ENCODE peak calls at places on chromosomes 13 and 19, in nine cellular contexts. Z is cardiac muscle cell, J is psoas muscle, L is EL, P is SW 1271, A is hypothalamus, H is glomerular endothelial cell, D is retinal pigment epithelial cell, F is NCI-H1092 treated with DMSO at 0.1 percent for 48 hours. G is an unnamed sample.

GRCh38 chr19:33428627-33429013 is 55.1 kb downstream of the CEBPG start:
- DNase-seq in Z (no peak), A (no peak), P (no peak), D (no peak), J (peak), F (no peak), L (no peak), H (no peak), G (no peak)

GRCh38 chr19:35363001-35363590 is 4.8 kb downstream of the FFAR3 start:
- DNase-seq in H (no peak), J (no peak), P (no peak), L (no peak), A (no peak), Z (no peak), D (no peak), F (no peak), G (no peak)

GRCh38 chr13:112174476-112175110 is 107.6 kb downstream of the SOX1 start:
- DNase-seq in A (no peak), P (no peak), H (no peak), Z (no peak), J (no peak), F (no peak), L (no peak), D (no peak), G (no peak)

GRCh38 chr19:35560271-35560670 is 3.2 kb downstream of the ATP4A start:
- DNase-seq in P (no peak), A (no peak), D (no peak), H (no peak), L (no peak), J (no peak), Z (no peak), F (no peak), G (no peak)

GRCh38 chr19:54162241-54162805 is 2.8 kb upstream of the LENG1 start:
- DNase-seq in Z (peak), D (no peak), H (no peak), P (peak), L (peak), J (peak), A (peak), F (no peak), G (peak)

GRCh38 chr19:5801796-5802616 is 2.9 kb upstream of the NRTN start:
- DNase-seq in Z (peak), L (peak), A (no peak), D (no peak), J (no peak), P (no peak), F (no peak), H (no peak), G (peak)

GRCh38 chr13:75533866-75534265 is 3.8 kb downstream of the COMMD6 start:
- DNase-seq in L (no peak), Z (no peak), J (no peak), A (no peak), D (no peak), F (no peak), H (no peak), P (no peak), G (no peak)

GRCh38 chr13:91655731-91656130 is 257.3 kb downstream of the GPC5 start:
- DNase-seq in Z (no peak), F (no peak), H (no peak), L (no peak), J (no peak), P (no peak), A (no peak), D (no peak), G (no peak)

GRCh38 chr13:89695343-89696257 is 1651.9 kb upstream of the MIR17HG start:
- DNase-seq in P (peak), A (no peak), F (peak), J (no peak), D (peak), H (peak), Z (peak), L (no peak), G (no peak)

GRCh38 chr13:41533266-41533665 is 75.9 kb downstream of the RGCC start:
- DNase-seq in H (no peak), P (no peak), L (no peak), J (no peak), Z (no peak), A (no peak), F (no peak), D (no peak), G (no peak)

GRCh38 chr13:113094410-113094800 is 11.2 kb upstream of the F7 start:
- DNase-seq in F (no peak), J (no peak), Z (no peak), L (no peak), A (no peak), H (no peak), P (no peak), D (no peak), G (no peak)

GRCh38 chr13:91719033-91719432 is 320.6 kb downstream of the GPC5 start:
- DNase-seq in H (no peak), J (peak), Z (no peak), D (peak), L (no peak), F (peak), A (no peak), P (peak), G (no peak)

GRCh38 chr13:108987488-108987887 is 358.1 kb downstream of the MYO16 start:
- DNase-seq in H (no peak), J (no peak), P (no peak), A (no peak), L (no peak), Z (no peak), F (no peak), D (no peak), G (peak)

GRCh38 chr19:2618611-2619010 is 83.9 kb downstream of the GNG7 start:
- DNase-seq in Z (no peak), F (no peak), P (peak), H (no peak), A (no peak), D (no peak), L (peak), J (peak), G (peak)

GRCh38 chr19:6076675-6077463 is 33.4 kb downstream of the RFX2 start:
- DNase-seq in P (no peak), H (no peak), F (no peak), A (no peak), L (peak), J (peak), D (peak), Z (no peak), G (peak)

GRCh38 chr13:78632956-78633355 is 26.0 kb downstream of the OBI1 start:
- DNase-seq in J (no peak), D (no peak), L (no peak), P (no peak), A (no peak), H (no peak), Z (no peak), F (no peak), G (no peak)

GRCh38 chr19:18197941-18198340 is 4.9 kb downstream of the MPV17L2 start:
- DNase-seq in L (no peak), F (no peak), Z (no peak), P (no peak), H (no peak), J (no peak), D (no peak), A (no peak), G (no peak)

GRCh38 chr13:61777281-61777680 is 361.6 kb upstream of the PCDH20 start:
- DNase-seq in F (no peak), Z (no peak), H (no peak), D (peak), A (no peak), P (no peak), J (no peak), L (no peak), G (no peak)

GRCh38 chr19:19900124-19900523 is 622 bp upstream of the ZNF93 start:
- DNase-seq in H (peak), P (no peak), F (peak), L (peak), Z (peak), A (no peak), J (no peak), D (no peak), G (peak)

GRCh38 chr13:51269039-51269438 is 46.8 kb downstream of the FAM124A start:
- DNase-seq in H (no peak), L (peak), F (no peak), A (no peak), D (peak), J (no peak), P (no peak), Z (no peak), G (peak)

GRCh38 chr13:21297452-21297851 is 121.0 kb downstream of the MRPL57 start:
- DNase-seq in D (no peak), L (peak), H (no peak), A (no peak), J (no peak), F (peak), P (no peak), Z (no peak), G (peak)